ENCODE peak calls at places on chromosomes 4 and X, in five cellular contexts. One of them, this sample, is unnamed.

GRCh38 chrX:67342138-67342537 is 201.7 kb upstream of the AR start:
- DNase-seq in PC-3: no peak
- DNase-seq in H9: no peak
- DNase-seq in neural progenitor cell: no peak
- DNase-seq in hepatocyte: no peak
- DNase-seq in this sample: no peak

GRCh38 chrX:132958086-132958703 is at the start of gene HS6ST2:
- DNase-seq in PC-3: no peak
- DNase-seq in neural progenitor cell: peak
- DNase-seq in H9: peak
- DNase-seq in hepatocyte: peak
- DNase-seq in this sample: no peak

GRCh38 chrX:13994104-13994503 is 35.6 kb downstream of the GEMIN8 start:
- DNase-seq in H9: no peak
- DNase-seq in hepatocyte: no peak
- DNase-seq in neural progenitor cell: no peak
- DNase-seq in PC-3: no peak
- DNase-seq in this sample: no peak

GRCh38 chr4:109072595-109072994 is 229.9 kb downstream of the COL25A1 start:
- DNase-seq in PC-3: no peak
- DNase-seq in H9: no peak
- DNase-seq in neural progenitor cell: no peak
- DNase-seq in hepatocyte: peak
- DNase-seq in this sample: no peak

GRCh38 chrX:34880656-34881055 is 61.9 kb upstream of the FAM47B start:
- DNase-seq in neural progenitor cell: no peak
- DNase-seq in H9: no peak
- DNase-seq in hepatocyte: no peak
- DNase-seq in PC-3: peak
- DNase-seq in this sample: no peak

GRCh38 chrX:45264865-45265264 is 64.2 kb upstream of the DIPK2B start:
- DNase-seq in hepatocyte: no peak
- DNase-seq in neural progenitor cell: no peak
- DNase-seq in H9: no peak
- DNase-seq in PC-3: no peak
- DNase-seq in this sample: no peak

GRCh38 chr4:144989306-144989705 is 108.7 kb downstream of the ANAPC10 start:
- DNase-seq in hepatocyte: no peak
- DNase-seq in H9: no peak
- DNase-seq in neural progenitor cell: no peak
- DNase-seq in PC-3: no peak
- DNase-seq in this sample: no peak

GRCh38 chrX:109847257-109848187 is 114.5 kb upstream of the ACSL4 start:
- DNase-seq in neural progenitor cell: no peak
- DNase-seq in H9: no peak
- DNase-seq in hepatocyte: peak
- DNase-seq in PC-3: peak
- DNase-seq in this sample: no peak

GRCh38 chr4:102451266-102451665 is 49.9 kb upstream of the NFKB1 start:
- DNase-seq in PC-3: no peak
- DNase-seq in H9: no peak
- DNase-seq in hepatocyte: no peak
- DNase-seq in neural progenitor cell: no peak
- DNase-seq in this sample: no peak

GRCh38 chr4:74675673-74676279 is 118.5 kb downstream of the BTC start:
- DNase-seq in hepatocyte: peak
- DNase-seq in PC-3: peak
- DNase-seq in neural progenitor cell: peak
- DNase-seq in H9: no peak
- DNase-seq in this sample: peak

GRCh38 chr4:82499705-82500104 is 62.1 kb downstream of the TMEM150C start:
- DNase-seq in H9: no peak
- DNase-seq in neural progenitor cell: no peak
- DNase-seq in hepatocyte: no peak
- DNase-seq in PC-3: no peak
- DNase-seq in this sample: no peak

GRCh38 chr4:165378763-165379631 is at the start of gene CPE:
- DNase-seq in neural progenitor cell: peak
- DNase-seq in hepatocyte: peak
- DNase-seq in H9: peak
- DNase-seq in PC-3: peak
- DNase-seq in this sample: no peak

GRCh38 chr4:125317526-125317880 is 2.7 kb downstream of the FAT4 start:
- DNase-seq in PC-3: no peak
- DNase-seq in neural progenitor cell: peak
- DNase-seq in H9: peak
- DNase-seq in hepatocyte: peak
- DNase-seq in this sample: no peak

GRCh38 chr4:53767503-53767902 is 176.2 kb upstream of the LNX1 start:
- DNase-seq in PC-3: no peak
- DNase-seq in H9: no peak
- DNase-seq in neural progenitor cell: no peak
- DNase-seq in hepatocyte: no peak
- DNase-seq in this sample: no peak

GRCh38 chr4:168765726-168766125 is 244.3 kb downstream of the CBR4 start:
- DNase-seq in hepatocyte: no peak
- DNase-seq in H9: no peak
- DNase-seq in PC-3: peak
- DNase-seq in neural progenitor cell: no peak
- DNase-seq in this sample: no peak

GRCh38 chrX:102517331-102517730 is 792 bp upstream of the TMSB15A start:
- DNase-seq in H9: no peak
- DNase-seq in neural progenitor cell: peak
- DNase-seq in PC-3: peak
- DNase-seq in hepatocyte: no peak
- DNase-seq in this sample: no peak

GRCh38 chrX:137550561-137551305 is 15.2 kb upstream of the ZIC3 start:
- DNase-seq in hepatocyte: no peak
- DNase-seq in neural progenitor cell: peak
- DNase-seq in PC-3: no peak
- DNase-seq in H9: peak
- DNase-seq in this sample: no peak

GRCh38 chr4:43316813-43317212 is 424.3 kb downstream of the GRXCR1 start:
- DNase-seq in H9: no peak
- DNase-seq in neural progenitor cell: no peak
- DNase-seq in hepatocyte: no peak
- DNase-seq in PC-3: peak
- DNase-seq in this sample: no peak

GRCh38 chr4:128061566-128062536 is 739 bp downstream of the LARP1B start:
- DNase-seq in hepatocyte: peak
- DNase-seq in PC-3: peak
- DNase-seq in neural progenitor cell: peak
- DNase-seq in H9: peak
- DNase-seq in this sample: peak

GRCh38 chr4:139454646-139455045 is 725 bp downstream of the RAB33B start:
- DNase-seq in hepatocyte: no peak
- DNase-seq in H9: no peak
- DNase-seq in PC-3: peak
- DNase-seq in neural progenitor cell: no peak
- DNase-seq in this sample: peak

GRCh38 chr4:104907991-104908390 is 238.7 kb upstream of the TET2 start:
- DNase-seq in PC-3: no peak
- DNase-seq in neural progenitor cell: no peak
- DNase-seq in hepatocyte: no peak
- DNase-seq in H9: no peak
- DNase-seq in this sample: no peak

GRCh38 chr4:40848981-40849380 is 99.2 kb downstream of the NSUN7 start:
- DNase-seq in neural progenitor cell: no peak
- DNase-seq in hepatocyte: no peak
- DNase-seq in H9: no peak
- DNase-seq in PC-3: no peak
- DNase-seq in this sample: no peak

DNA sequence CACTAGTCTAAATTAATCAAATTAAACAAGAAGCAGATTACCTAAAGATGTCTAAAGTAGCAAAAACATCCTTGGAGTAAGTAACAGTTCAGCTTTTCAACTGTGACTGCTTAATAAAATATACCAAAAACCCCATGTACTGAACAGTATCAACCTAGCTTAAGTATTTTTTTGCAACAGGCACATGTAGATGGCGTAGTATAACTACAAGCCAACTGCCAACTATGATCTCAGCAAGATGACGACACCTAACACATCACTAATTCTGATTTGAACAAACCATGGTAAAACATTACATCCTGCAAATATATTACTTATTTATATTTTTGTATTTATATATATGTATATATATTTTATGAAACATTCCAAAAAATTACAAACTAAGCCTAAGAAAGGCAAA is 24.5 kb downstream of the DHX15 start:
- DNase-seq in neural progenitor cell: no peak
- DNase-seq in H9: no peak
- DNase-seq in hepatocyte: no peak
- DNase-seq in PC-3: no peak
- DNase-seq in this sample: no peak
- TF ChIP-seq CTCF in neural progenitor cell: no peak
- TF ChIP-seq CTCF in H9: no peak
- TF ChIP-seq CTCF in hepatocyte: no peak
- TF ChIP-seq CTCF in PC-3: peak
- TF ChIP-seq CTCF in this sample: no peak

GRCh38 chr4:173506780-173507211 is 23.2 kb downstream of the HAND2 start:
- DNase-seq in H9: peak
- DNase-seq in neural progenitor cell: peak
- DNase-seq in hepatocyte: no peak
- DNase-seq in PC-3: no peak
- DNase-seq in this sample: no peak
- H3K4me2 ChIP-seq in H9: peak
- H3K4me2 ChIP-seq in neural progenitor cell: peak
- H3K4me2 ChIP-seq in hepatocyte: peak
- H3K4me2 ChIP-seq in PC-3: no peak
- H3K4me2 ChIP-seq in this sample: no peak

GRCh38 chr4:186204103-186204559 is 12.8 kb downstream of the CYP4V2 start:
- DNase-seq in PC-3: no peak
- DNase-seq in neural progenitor cell: no peak
- DNase-seq in H9: no peak
- DNase-seq in hepatocyte: no peak
- DNase-seq in this sample: no peak
- H2AFZ ChIP-seq in PC-3: no peak
- H2AFZ ChIP-seq in neural progenitor cell: no peak
- H2AFZ ChIP-seq in H9: no peak
- H2AFZ ChIP-seq in hepatocyte: no peak
- H2AFZ ChIP-seq in this sample: no peak

DNA sequence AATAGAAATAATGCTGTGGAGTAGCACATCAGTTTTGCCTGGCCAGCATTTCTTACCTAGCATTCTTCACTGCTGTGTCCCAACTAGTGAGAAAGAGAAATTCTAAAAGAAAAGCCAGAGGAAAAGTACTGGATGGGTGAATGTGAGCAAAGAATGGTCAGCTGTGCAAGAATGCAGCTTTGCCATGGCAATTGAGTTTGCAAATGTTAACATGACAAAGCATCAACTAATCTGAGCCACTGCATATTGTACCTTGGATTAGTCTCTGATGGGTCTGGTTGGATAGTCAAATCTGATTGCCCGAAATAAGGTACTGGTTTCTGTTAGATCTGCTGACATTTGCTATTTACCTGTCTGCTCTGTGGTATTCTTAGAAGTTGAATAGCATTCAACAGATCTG is 38.7 kb downstream of the ADD1 start:
- DNase-seq in neural progenitor cell: no peak
- DNase-seq in hepatocyte: no peak
- DNase-seq in PC-3: no peak
- DNase-seq in H9: no peak
- DNase-seq in this sample: no peak
- TF ChIP-seq CTCF in neural progenitor cell: no peak
- TF ChIP-seq CTCF in hepatocyte: no peak
- TF ChIP-seq CTCF in PC-3: no peak
- TF ChIP-seq CTCF in H9: no peak
- TF ChIP-seq CTCF in this sample: no peak